ENCODE peak calls at places on chromosomes 11 and 22, in ten cellular contexts. M is dorsolateral prefrontal cortex, F is small intestine, Y is AG04450, E is psoas muscle, T is aorta, P is gastrocnemius medialis, D is brain microvascular endothelial cell, A is left ventricle myocardium inferior, O is neural progenitor cell. Q is an unnamed sample.

GRCh38 chr11:122655527-122656072 is at the start of gene UBASH3B:
- DNase-seq in M (peak), F (peak), Y (no peak), E (peak), T (peak), P (peak), D (peak), A (peak), O (peak), Q (peak)

GRCh38 chr22:19877626-19878339 is 23.1 kb upstream of the GNB1L start:
- DNase-seq in M (peak), F (no peak), Y (no peak), E (no peak), T (peak), P (peak), D (peak), A (no peak), O (peak), Q (no peak)

GRCh38 chr22:43011079-43011478 is 3.9 kb downstream of the PACSIN2 start:
- DNase-seq in M (no peak), F (peak), Y (no peak), E (no peak), T (peak), P (no peak), D (no peak), A (no peak), O (no peak), Q (no peak)

GRCh38 chr11:104124979-104125378 is 39.0 kb downstream of the PDGFD start:
- DNase-seq in M (no peak), F (no peak), Y (no peak), E (no peak), T (no peak), P (no peak), D (no peak), A (no peak), O (no peak), Q (no peak)

GRCh38 chr11:6431861-6432260 is 8.9 kb downstream of the HPX start:
- DNase-seq in M (no peak), F (no peak), Y (no peak), E (no peak), T (no peak), P (no peak), D (peak), A (no peak), O (no peak), Q (no peak)

GRCh38 chr11:72208281-72208680 is 8.3 kb upstream of the FOLR2 start:
- DNase-seq in M (no peak), F (no peak), Y (no peak), E (no peak), T (no peak), P (no peak), D (no peak), A (no peak), O (no peak), Q (no peak)

GRCh38 chr22:50720861-50721844 is 16.9 kb upstream of the ACR start:
- DNase-seq in M (no peak), F (no peak), Y (no peak), E (no peak), T (no peak), P (no peak), D (no peak), A (no peak), O (peak), Q (no peak)

GRCh38 chr22:44088976-44089570 is 65.0 kb downstream of the PARVB start:
- DNase-seq in M (no peak), F (no peak), Y (no peak), E (peak), T (no peak), P (peak), D (peak), A (peak), O (no peak), Q (peak)

GRCh38 chr11:134515081-134515960 is 103.3 kb upstream of the B3GAT1 start:
- DNase-seq in M (peak), F (peak), Y (no peak), E (no peak), T (no peak), P (no peak), D (no peak), A (no peak), O (no peak), Q (no peak)

GRCh38 chr22:27673839-27674238 is 127.7 kb downstream of the MN1 start:
- DNase-seq in M (peak), F (no peak), Y (no peak), E (peak), T (no peak), P (no peak), D (no peak), A (no peak), O (no peak), Q (peak)

GRCh38 chr22:49881856-49882255 is 28.2 kb downstream of the ZBED4 start:
- DNase-seq in M (no peak), F (no peak), Y (no peak), E (no peak), T (no peak), P (no peak), D (no peak), A (no peak), O (no peak), Q (no peak)

GRCh38 chr22:38724926-38725571 is 19.3 kb downstream of the GTPBP1 start:
- DNase-seq in M (no peak), F (peak), Y (no peak), E (no peak), T (peak), P (no peak), D (peak), A (no peak), O (peak), Q (peak)

GRCh38 chr11:134584001-134584561 is 172.0 kb upstream of the B3GAT1 start:
- DNase-seq in M (no peak), F (no peak), Y (no peak), E (no peak), T (no peak), P (no peak), D (no peak), A (no peak), O (no peak), Q (no peak)

GRCh38 chr11:60925685-60926267 is 1.5 kb downstream of the TMEM132A start:
- DNase-seq in M (no peak), F (no peak), Y (peak), E (no peak), T (no peak), P (no peak), D (peak), A (no peak), O (no peak), Q (no peak)

GRCh38 chr22:39537981-39538380 is 5.4 kb upstream of the RPS19BP1 start:
- DNase-seq in M (no peak), F (no peak), Y (no peak), E (no peak), T (no peak), P (no peak), D (no peak), A (no peak), O (no peak), Q (no peak)

GRCh38 chr11:127866109-127866508 is 721.2 kb downstream of the ETS1 start:
- DNase-seq in M (no peak), F (no peak), Y (no peak), E (no peak), T (no peak), P (no peak), D (no peak), A (no peak), O (no peak), Q (no peak)

GRCh38 chr22:41998361-41999261 is at the start of gene WBP2NL:
- DNase-seq in M (peak), F (peak), Y (peak), E (peak), T (peak), P (peak), D (peak), A (peak), O (no peak), Q (peak)

GRCh38 chr22:24333301-24333700 is 62.7 kb downstream of the SPECC1L start:
- DNase-seq in M (no peak), F (no peak), Y (peak), E (no peak), T (no peak), P (no peak), D (peak), A (no peak), O (no peak), Q (no peak)

GRCh38 chr11:94780432-94780831 is 12.3 kb downstream of the AMOTL1 start:
- DNase-seq in M (no peak), F (no peak), Y (no peak), E (no peak), T (no peak), P (no peak), D (no peak), A (no peak), O (no peak), Q (no peak)

GRCh38 chr11:125916683-125917337 is 12.5 kb downstream of the DDX25 start:
- DNase-seq in M (no peak), F (peak), Y (no peak), E (no peak), T (no peak), P (no peak), D (no peak), A (no peak), O (no peak), Q (no peak)

GRCh38 chr11:40445391-40445790 is 1014.1 kb downstream of the LRRC4C start:
- DNase-seq in M (no peak), F (no peak), Y (no peak), E (no peak), T (no peak), P (no peak), D (no peak), A (no peak), O (peak), Q (no peak)

GRCh38 chr22:35442471-35442870 is 42.5 kb downstream of the MCM5 start:
- DNase-seq in M (no peak), F (no peak), Y (no peak), E (no peak), T (no peak), P (no peak), D (no peak), A (no peak), O (no peak), Q (no peak)

GRCh38 chr11:63985812-63986155 is 454 bp upstream of the OTUB1 start:
- DNase-seq in M (no peak), F (peak), Y (no peak), E (no peak), T (peak), P (no peak), D (no peak), A (no peak), O (no peak), Q (no peak)

GRCh38 chr11:79249341-79249993 is 191.4 kb downstream of the TENM4 start:
- DNase-seq in M (no peak), F (no peak), Y (no peak), E (no peak), T (no peak), P (no peak), D (no peak), A (no peak), O (no peak), Q (no peak)

GRCh38 chr22:25402160-25402500 is 162.3 kb upstream of the GRK3 start:
- DNase-seq in M (no peak), F (no peak), Y (no peak), E (no peak), T (no peak), P (no peak), D (no peak), A (no peak), O (no peak), Q (no peak)
- H3K27ac ChIP-seq in M (no peak), F (no peak), Y (no peak), E (no peak), T (no peak), P (no peak), D (no peak), A (peak), O (no peak), Q (no peak)

GRCh38 chr11:66022401-66023185 is 3.7 kb downstream of the CATSPER1 start:
- DNase-seq in M (peak), F (peak), Y (no peak), E (peak), T (peak), P (peak), D (peak), A (peak), O (peak), Q (peak)
- H3K27ac ChIP-seq in M (no peak), F (no peak), Y (no peak), E (no peak), T (no peak), P (no peak), D (no peak), A (no peak), O (no peak), Q (no peak)

GRCh38 chr11:47566166-47566546 is 757 bp downstream of the PTPMT1 start:
- DNase-seq in M (no peak), F (peak), Y (no peak), E (no peak), T (no peak), P (no peak), D (no peak), A (no peak), O (no peak), Q (no peak)
- H3K27ac ChIP-seq in M (peak), F (no peak), Y (peak), E (peak), T (peak), P (peak), D (no peak), A (peak), O (no peak), Q (peak)

DNA sequence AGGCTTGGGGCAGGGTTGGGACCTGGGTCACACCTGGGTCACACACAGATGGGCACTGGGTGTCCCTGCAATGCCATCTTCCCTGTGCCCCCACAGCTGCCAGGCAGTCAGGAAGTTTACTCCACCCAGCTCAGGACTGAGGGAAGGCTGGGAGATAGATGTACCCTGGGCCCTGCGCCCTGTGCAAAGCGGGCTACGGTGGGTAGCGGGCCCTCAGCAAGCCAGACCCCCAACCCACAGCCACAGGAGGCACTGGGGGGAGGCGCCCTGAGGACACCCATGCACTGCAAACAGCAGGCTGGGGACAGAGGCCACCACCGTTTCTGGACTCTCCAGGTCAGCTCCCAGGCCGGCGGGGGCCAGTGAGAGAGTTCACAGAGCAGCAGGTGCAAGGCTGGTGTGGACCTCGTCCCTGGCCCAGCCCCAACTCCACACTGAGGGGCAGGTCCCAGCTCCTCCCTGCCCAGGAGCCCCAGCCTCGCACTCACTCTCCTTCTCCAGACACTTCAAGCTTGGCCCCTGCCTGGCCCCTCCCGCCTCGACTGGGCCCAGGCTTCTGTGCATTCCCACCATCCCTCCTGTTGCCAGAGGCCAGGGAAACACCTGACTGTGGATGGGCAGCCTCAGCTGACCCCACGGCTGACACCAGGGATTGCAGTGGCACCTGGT is 4.9 kb downstream of the DUSP8 start:
- DNase-seq in M (peak), F (no peak), Y (no peak), E (no peak), T (peak), P (peak), D (no peak), A (no peak), O (no peak), Q (no peak)
- H3K27ac ChIP-seq in M (peak), F (no peak), Y (no peak), E (peak), T (no peak), P (peak), D (no peak), A (peak), O (no peak), Q (no peak)

DNA sequence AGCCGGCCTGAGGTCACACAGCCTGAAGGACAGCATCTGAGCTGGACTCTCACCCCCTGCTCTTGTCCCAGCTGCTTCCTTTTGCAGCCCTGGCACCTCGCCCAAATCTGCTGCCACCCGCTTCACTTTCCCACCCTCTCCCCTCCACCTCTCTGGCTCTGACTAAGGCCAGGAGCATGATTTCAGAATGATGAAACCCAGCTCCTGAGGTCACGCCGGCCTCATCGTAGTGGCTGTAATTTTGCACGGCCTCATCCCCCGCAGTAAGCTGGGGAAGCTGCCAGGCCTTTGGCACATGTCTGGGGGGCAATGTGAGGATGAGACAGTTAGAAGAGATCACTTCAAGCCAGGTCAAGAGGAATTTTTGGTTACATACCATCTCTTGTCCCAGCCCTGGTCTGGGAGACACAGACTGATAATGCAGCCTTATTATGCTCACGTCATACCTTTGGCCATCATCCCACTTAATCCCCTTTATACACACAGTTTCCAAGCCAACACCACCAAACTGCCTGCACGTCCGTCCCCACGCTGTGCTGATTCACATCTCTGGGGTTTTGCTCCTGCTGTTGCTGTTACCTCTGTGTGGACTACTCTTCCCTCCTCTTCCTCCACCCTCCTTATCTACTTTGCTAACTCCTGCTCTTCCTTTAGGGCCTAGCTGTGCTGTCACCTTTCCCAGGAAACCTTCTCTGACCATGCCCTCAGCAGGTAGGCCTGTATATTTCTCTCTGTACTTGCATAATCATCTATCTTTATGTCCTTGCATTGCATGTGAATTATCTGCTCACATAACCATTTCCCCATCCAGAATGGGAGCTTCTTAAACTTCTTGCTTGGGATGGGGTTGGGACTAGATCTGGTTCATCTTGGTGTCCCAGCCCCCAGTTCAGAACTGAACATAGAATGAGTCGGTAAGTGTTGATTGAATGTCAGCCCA is 58.0 kb downstream of the CHRDL2 start:
- DNase-seq in M (peak), F (no peak), Y (peak), E (peak), T (peak), P (peak), D (peak), A (peak), O (no peak), Q (no peak)
- H3K27ac ChIP-seq in M (peak), F (no peak), Y (peak), E (peak), T (peak), P (peak), D (peak), A (peak), O (no peak), Q (peak)

GRCh38 chr22:47690586-47690985 is 928.1 kb downstream of the TBC1D22A start:
- DNase-seq in M (no peak), F (no peak), Y (no peak), E (no peak), T (no peak), P (no peak), D (no peak), A (no peak), O (no peak), Q (no peak)

GRCh38 chr22:47690166-47690565 is 927.7 kb downstream of the TBC1D22A start:
- DNase-seq in M (no peak), F (no peak), Y (no peak), E (no peak), T (no peak), P (no peak), D (no peak), A (no peak), O (no peak), Q (no peak)

GRCh38 chr22:47692811-47693210 is 930.4 kb downstream of the TBC1D22A start:
- DNase-seq in M (no peak), F (no peak), Y (no peak), E (no peak), T (no peak), P (no peak), D (no peak), A (no peak), O (no peak), Q (no peak)

GRCh38 chr22:47693606-47694005 is 931.2 kb downstream of the TBC1D22A start:
- DNase-seq in M (no peak), F (no peak), Y (no peak), E (no peak), T (no peak), P (no peak), D (no peak), A (no peak), O (no peak), Q (no peak)

DNA sequence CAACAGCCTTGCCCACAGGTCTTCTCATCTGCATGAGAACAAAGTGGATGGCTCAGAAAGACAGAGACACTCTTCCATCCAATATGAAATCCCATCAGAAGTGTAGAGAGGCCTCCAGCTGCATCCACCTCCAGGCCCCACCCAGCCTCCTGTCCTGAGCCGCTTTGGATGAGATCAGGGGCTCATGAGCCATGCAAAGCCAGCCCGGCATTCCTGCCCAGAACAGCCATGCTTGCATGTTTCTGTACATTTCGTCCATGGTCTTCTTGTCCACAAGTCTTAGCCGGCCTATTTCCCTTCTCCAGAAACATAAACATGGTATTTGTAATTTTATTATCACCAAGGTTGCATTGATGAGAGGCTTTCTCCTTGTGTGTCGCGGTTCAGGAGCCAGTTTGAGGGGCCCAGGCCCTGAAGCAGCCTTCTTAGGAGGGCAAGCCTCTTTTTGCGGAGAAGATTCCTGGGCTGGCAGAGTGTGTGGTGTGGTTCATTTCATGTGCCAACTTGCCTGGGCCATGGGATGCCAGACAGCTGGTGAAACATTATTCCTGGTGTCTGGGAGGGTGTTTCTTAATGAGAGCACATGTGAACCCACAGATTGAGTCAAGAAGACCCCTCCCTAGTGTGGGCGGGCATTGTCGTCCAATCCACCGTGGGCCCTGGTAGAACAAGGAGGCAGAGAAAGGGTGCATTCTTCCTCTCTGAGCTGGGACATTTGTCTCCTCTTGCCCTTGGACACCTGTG is 928.9 kb downstream of the TBC1D22A start:
- DNase-seq in M (no peak), F (no peak), Y (no peak), E (no peak), T (no peak), P (no peak), D (no peak), A (no peak), O (no peak), Q (no peak)
- H3K27ac ChIP-seq in M (no peak), F (no peak), Y (no peak), E (no peak), T (no peak), P (no peak), D (no peak), A (no peak), O (no peak), Q (no peak)

DNA sequence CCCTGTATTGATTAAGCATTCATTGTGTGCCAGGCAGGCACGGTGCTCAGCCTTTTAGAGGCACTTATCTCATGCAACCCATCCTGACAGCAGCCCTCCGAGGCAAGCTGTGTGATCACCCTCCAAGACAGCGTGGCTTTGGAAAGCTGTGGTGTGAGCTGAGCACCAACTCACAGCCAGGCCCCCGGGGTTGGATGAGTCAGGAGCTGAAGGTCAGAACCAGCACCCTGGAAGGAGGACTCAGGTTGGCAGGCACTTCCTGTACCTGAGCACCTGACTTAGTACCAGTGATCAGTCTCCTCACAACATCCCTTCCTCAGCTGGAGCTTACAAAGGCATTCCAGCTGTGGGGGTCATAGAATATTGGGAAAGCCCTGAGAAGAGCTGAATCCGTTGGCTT is 9.0 kb downstream of the PATZ1 start:
- DNase-seq in M (no peak), F (peak), Y (no peak), E (no peak), T (no peak), P (no peak), D (no peak), A (no peak), O (no peak), Q (no peak)
- H3K27ac ChIP-seq in M (no peak), F (no peak), Y (no peak), E (no peak), T (no peak), P (no peak), D (no peak), A (no peak), O (no peak), Q (no peak)